ENCODE peak calls at places on chromosomes 7 and 10, in ten cellular contexts. D is H7; O is fibroblast of the conjunctiva; Y is hepatocyte; A is heart right ventricle; H is LoVo; X is T-helper 2 cell; P is colonic mucosa; Q is effector CD8-positive, alpha-beta T cell; C is GM13977. I is an unnamed sample.

GRCh38 chr10:30811665-30812017 is 182.1 kb upstream of the LYZL2 start:
- DNase-seq in H (no peak), D (no peak), Q (no peak), O (no peak), P (peak; percentile 29), C (no peak), X (no peak), A (no peak), Y (no peak), I (no peak)

GRCh38 chr10:46091080-46091833 is 45.2 kb upstream of the MSMB start:
- DNase-seq in Y (no peak), O (no peak), A (no peak), H (no peak), D (no peak), Q (no peak), P (no peak), C (no peak), X (no peak), I (peak; percentile 43)

GRCh38 chr10:100660945-100661344 is 84.4 kb upstream of the PAX2 start:
- DNase-seq in O (no peak), Q (no peak), A (no peak), P (no peak), Y (no peak), H (no peak), X (no peak), C (no peak), D (no peak), I (no peak)

GRCh38 chr7:105261689-105262088 is 127.0 kb downstream of the SRPK2 start:
- DNase-seq in X (no peak), Y (no peak), C (no peak), H (peak; percentile 32), P (no peak), A (no peak), O (no peak), Q (no peak), D (no peak), I (no peak)

GRCh38 chr10:4635394-4635793 is 190.6 kb upstream of the AKR1E2 start:
- DNase-seq in H (no peak), Y (no peak), C (no peak), D (no peak), X (no peak), A (no peak), Q (no peak), O (no peak), P (no peak), I (no peak)

GRCh38 chr10:63268139-63268797 is 135.1 kb downstream of the NRBF2 start:
- DNase-seq in O (peak; percentile 17), X (no peak), D (no peak), P (no peak), H (peak; percentile 42), Q (no peak), C (no peak), A (no peak), Y (peak; percentile 41), I (no peak)

GRCh38 chr7:5564894-5565293 is 141.3 kb upstream of the TNRC18 start:
- DNase-seq in D (no peak), C (no peak), O (no peak), H (no peak), Q (no peak), A (no peak), P (no peak), Y (no peak), X (no peak), I (no peak)

GRCh38 chr7:127871226-127871625 is 160.0 kb downstream of the LRRC4 start:
- DNase-seq in Y (no peak), X (no peak), D (no peak), P (no peak), C (no peak), H (no peak), O (no peak), A (no peak), Q (no peak), I (no peak)

GRCh38 chr10:21292763-21293517 is 232.5 kb downstream of the SKIDA1 start:
- DNase-seq in Q (no peak), P (peak; percentile 34), Y (peak; percentile 68), D (peak; percentile 59), X (no peak), C (no peak), A (peak; percentile 86), H (peak; percentile 84), O (peak; percentile 91), I (no peak)

GRCh38 chr7:96720843-96721242 is 11.2 kb upstream of the SEM1 start:
- DNase-seq in H (no peak), C (no peak), P (no peak), D (no peak), Q (no peak), X (no peak), O (peak; percentile 13), A (no peak), Y (peak; percentile 16), I (no peak)

GRCh38 chr10:117653170-117653515 is 110.6 kb downstream of the EMX2 start:
- DNase-seq in P (no peak), Y (peak; percentile 81), C (peak; percentile 72), D (no peak), H (peak; percentile 86), X (no peak), Q (no peak), O (peak; percentile 87), A (no peak), I (no peak)

GRCh38 chr10:48605786-48606529 is 1.1 kb upstream of the ARHGAP22 start:
- DNase-seq in Q (no peak), A (peak; percentile 2), D (no peak), O (no peak), H (no peak), X (no peak), C (no peak), P (peak; percentile 13), Y (no peak), I (no peak)

GRCh38 chr10:34280599-34281374 is 534.3 kb downstream of the PARD3 start:
- DNase-seq in A (peak; percentile 12), Q (no peak), Y (peak; percentile 61), O (peak; percentile 91), X (no peak), H (no peak), D (peak; percentile 10), C (no peak), P (no peak), I (no peak)

GRCh38 chr7:137342340-137342739 is 1.2 kb downstream of the PTN start:
- DNase-seq in A (no peak), O (no peak), C (no peak), D (no peak), X (no peak), H (no peak), Q (no peak), P (no peak), Y (no peak), I (no peak)

GRCh38 chr7:34087892-34088891 is 182.9 kb downstream of the BMPER start:
- DNase-seq in O (no peak), Y (peak; percentile 58), P (peak; percentile 52), A (no peak), Q (no peak), C (no peak), D (peak; percentile 53), X (no peak), H (no peak), I (no peak)

GRCh38 chr10:35640951-35641429 is 1.1 kb downstream of the FZD8 start:
- DNase-seq in Y (peak; percentile 85), P (peak; percentile 69), X (no peak), O (peak; percentile 49), D (no peak), A (peak; percentile 42), H (peak; percentile 32), Q (no peak), C (peak; percentile 57), I (no peak)